ENCODE peak calls at places on chromosomes 7 and 10, in six cellular contexts. L, F, A, G, V and H are unnamed samples.

GRCh38 chr10:77794256-77795142 is 132.1 kb downstream of the DLG5 start:
- DNase-seq in L (no peak), A (no peak), F (no peak), G (no peak), V (no peak), H (no peak)

GRCh38 chr7:130831817-130832481 is 97.9 kb upstream of the KLF14 start:
- DNase-seq in A (peak), F (peak), V (no peak), G (peak), L (peak), H (peak)

GRCh38 chr10:91590142-91590903 is 42.5 kb downstream of the PPP1R3C start:
- DNase-seq in L (peak), F (no peak), V (no peak), G (peak), A (no peak), H (no peak)

GRCh38 chr7:52719677-52720076 is 315.8 kb upstream of the POM121L12 start:
- DNase-seq in G (peak), V (no peak), F (no peak), L (no peak), A (no peak), H (no peak)

GRCh38 chr7:134780166-134780853 is 876 bp downstream of the CALD1 start:
- DNase-seq in L (no peak), A (no peak), F (no peak), G (peak), V (no peak), H (no peak)

GRCh38 chr10:98956576-98957260 is 278.9 kb downstream of the HPSE2 start:
- DNase-seq in A (no peak), L (no peak), F (no peak), V (no peak), G (no peak), H (peak)

GRCh38 chr10:110650265-110650668 is 6.1 kb downstream of the RBM20 start:
- DNase-seq in A (no peak), G (no peak), V (no peak), F (no peak), L (no peak), H (no peak)

GRCh38 chr10:29648983-29649268 is 14.2 kb upstream of the SVIL start:
- DNase-seq in G (peak), V (no peak), F (no peak), L (no peak), A (peak), H (no peak)

GRCh38 chr10:132627736-132628512 is 90.3 kb downstream of the INPP5A start:
- DNase-seq in A (no peak), G (peak), V (no peak), F (peak), L (no peak), H (no peak)

GRCh38 chr7:131471605-131472004 is 84.8 kb downstream of the PODXL start:
- DNase-seq in V (no peak), L (no peak), F (no peak), A (no peak), G (no peak), H (no peak)

GRCh38 chr7:81190997-81191747 is 272.3 kb upstream of the SEMA3C start:
- DNase-seq in V (no peak), G (peak), F (no peak), A (peak), L (peak), H (no peak)

GRCh38 chr10:31939797-31940708 is 11.4 kb upstream of the ARHGAP12 start:
- DNase-seq in G (peak), F (no peak), V (no peak), A (no peak), L (no peak), H (no peak)

GRCh38 chr10:59320370-59320769 is 42.0 kb downstream of the FAM13C start:
- DNase-seq in V (no peak), A (no peak), F (no peak), L (no peak), G (no peak), H (no peak)

GRCh38 chr7:77985232-77985973 is 186.8 kb downstream of the PHTF2 start:
- DNase-seq in L (no peak), F (no peak), A (no peak), G (no peak), V (no peak), H (no peak)

GRCh38 chr10:96828609-96829008 is 3.5 kb upstream of the LCOR start:
- DNase-seq in A (no peak), F (no peak), G (no peak), L (no peak), V (no peak), H (no peak)

GRCh38 chr10:112313911-112314310 is 30.7 kb downstream of the TECTB start:
- DNase-seq in G (peak), F (no peak), L (no peak), A (no peak), V (no peak), H (no peak)

GRCh38 chr7:135362871-135363270 is 129.2 kb downstream of the STRA8 start:
- DNase-seq in L (no peak), A (no peak), G (no peak), F (peak), V (no peak), H (no peak)

GRCh38 chr7:41869091-41869490 is 166.2 kb upstream of the INHBA start:
- DNase-seq in F (no peak), G (no peak), L (no peak), A (no peak), V (no peak), H (no peak)

GRCh38 chr10:33143160-33143728 is 185.2 kb upstream of the ITGB1 start:
- DNase-seq in F (no peak), G (no peak), V (no peak), L (peak), A (peak), H (peak)

GRCh38 chr7:128164061-128164954 is 76.8 kb upstream of the LEP start:
- DNase-seq in G (no peak), F (no peak), L (peak), V (no peak), A (no peak), H (no peak)

GRCh38 chr10:132858121-132859081 is 72.5 kb upstream of the NKX6-2 start:
- DNase-seq in A (no peak), V (no peak), F (peak), G (no peak), L (no peak), H (no peak)

GRCh38 chr10:26448706-26449435 is 10.7 kb downstream of the APBB1IP start:
- DNase-seq in V (peak), F (no peak), A (no peak), G (no peak), L (no peak), H (no peak)

GRCh38 chr7:36207451-36208291 is 54.6 kb downstream of the EEPD1 start:
- DNase-seq in F (no peak), L (peak), G (no peak), V (no peak), A (peak), H (peak)

GRCh38 chr7:105198223-105198622 is 184.2 kb downstream of the KMT2E start:
- DNase-seq in A (peak), F (no peak), V (no peak), G (peak), L (no peak), H (no peak)

GRCh38 chr10:123146013-123146891 is 1.7 kb upstream of the HMX2 start:
- DNase-seq in G (no peak), A (no peak), F (no peak), L (no peak), V (no peak), H (no peak)

GRCh38 chr7:34165927-34166550 is 260.7 kb downstream of the BMPER start:
- DNase-seq in V (no peak), L (peak), F (no peak), A (peak), G (peak), H (peak)

GRCh38 chr7:1385809-1386622 is 73.3 kb downstream of the MICALL2 start:
- DNase-seq in L (no peak), G (no peak), A (no peak), V (no peak), F (no peak), H (no peak)

GRCh38 chr7:155007947-155008346 is 5.0 kb upstream of the PAXIP1 start:
- DNase-seq in G (peak), V (no peak), F (peak), L (peak), A (peak), H (peak)

GRCh38 chr10:71009031-71009605 is 120.8 kb upstream of the PCBD1 start:
- DNase-seq in V (no peak), G (no peak), L (no peak), F (no peak), A (no peak), H (no peak)

GRCh38 chr7:33191326-33191725 is 62.0 kb downstream of the BBS9 start:
- DNase-seq in F (no peak), A (peak), V (no peak), L (no peak), G (no peak), H (no peak)

GRCh38 chr7:97020601-97021442 is 3.8 kb downstream of the DLX5 start:
- DNase-seq in L (no peak), A (no peak), F (no peak), V (no peak), G (no peak), H (no peak)

GRCh38 chr7:8379264-8379663 is 54.1 kb upstream of the NXPH1 start:
- DNase-seq in L (no peak), F (no peak), A (no peak), G (no peak), V (no peak), H (no peak)

GRCh38 chr7:18788026-18788425 is 292.5 kb downstream of the HDAC9 start:
- DNase-seq in G (no peak), V (no peak), F (no peak), L (no peak), A (no peak), H (no peak)

GRCh38 chr7:98515201-98515600 is 101.9 kb upstream of the NPTX2 start:
- DNase-seq in L (no peak), A (no peak), V (no peak), F (no peak), G (no peak), H (no peak)

GRCh38 chr7:151078233-151079040 is 2.2 kb downstream of the FASTK start:
- DNase-seq in A (no peak), V (no peak), L (no peak), F (no peak), G (no peak), H (no peak)

GRCh38 chr10:131781791-131782190 is 119.0 kb upstream of the PPP2R2D start:
- DNase-seq in G (no peak), A (no peak), V (no peak), F (no peak), L (no peak), H (no peak)

GRCh38 chr7:45921699-45922519 is 837 bp upstream of the IGFBP3 start:
- DNase-seq in V (no peak), A (peak), F (no peak), L (peak), G (peak), H (peak)
- H3K4me3 ChIP-seq in V (no peak), A (peak), F (no peak), L (peak), G (no peak), H (no peak)

GRCh38 chr10:68103237-68103866 is 5.9 kb upstream of the MYPN start:
- DNase-seq in V (no peak), F (no peak), G (no peak), A (no peak), L (no peak), H (no peak)
- TF ChIP-seq MYC in V (no peak), F (no peak), G (no peak), A (no peak), L (no peak), H (no peak)

GRCh38 chr7:102426268-102427031 is 6.9 kb upstream of the ORAI2 start:
- DNase-seq in A (no peak), V (peak), L (no peak), G (no peak), F (no peak), H (no peak)
- H3K4me3 ChIP-seq in A (no peak), V (peak), L (no peak), G (no peak), F (no peak), H (no peak)

GRCh38 chr7:117230276-117231046 is 92.4 kb downstream of the WNT2 start:
- DNase-seq in A (no peak), V (peak), L (no peak), G (no peak), F (no peak), H (no peak)
- TF ChIP-seq MYC in A (no peak), V (no peak), L (no peak), G (no peak), F (no peak), H (no peak)

DNA sequence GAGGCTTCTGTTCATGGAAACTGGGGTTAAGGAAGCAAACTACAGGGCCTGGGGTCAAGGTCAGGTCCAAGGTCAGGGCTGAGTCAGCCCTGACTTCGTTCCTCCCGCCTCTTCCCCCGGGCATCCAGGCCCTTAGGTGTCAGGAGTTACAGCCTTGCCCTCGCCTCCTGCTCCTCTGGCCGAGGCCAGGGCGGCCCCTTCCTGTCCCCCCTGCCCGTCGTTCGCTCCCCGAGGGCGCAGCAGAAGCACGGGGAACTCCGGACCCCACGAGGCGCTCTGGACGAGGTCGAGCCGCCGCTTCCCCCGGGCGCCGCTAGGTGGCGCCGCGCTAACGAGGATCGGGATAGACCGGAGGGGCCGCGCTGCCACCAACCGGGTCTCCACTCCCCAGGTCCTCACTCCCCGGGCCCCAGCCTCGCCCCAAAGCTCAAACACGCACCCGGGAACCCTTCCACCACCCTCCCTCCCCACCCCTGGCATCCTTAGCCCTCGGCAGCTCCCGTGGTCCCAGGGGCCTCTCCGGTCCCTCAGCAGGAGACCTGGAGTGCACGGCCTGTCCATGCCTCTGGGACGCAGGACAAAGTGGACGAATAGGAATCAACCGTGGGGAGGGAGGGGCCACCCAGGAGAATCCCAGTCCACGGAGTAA is 59.2 kb upstream of the MYL10 start:
- DNase-seq in L (peak), V (no peak), G (peak), A (peak), F (peak), H (peak)
- H3K4me3 ChIP-seq in L (peak), V (peak), G (no peak), A (peak), F (peak), H (peak)

DNA sequence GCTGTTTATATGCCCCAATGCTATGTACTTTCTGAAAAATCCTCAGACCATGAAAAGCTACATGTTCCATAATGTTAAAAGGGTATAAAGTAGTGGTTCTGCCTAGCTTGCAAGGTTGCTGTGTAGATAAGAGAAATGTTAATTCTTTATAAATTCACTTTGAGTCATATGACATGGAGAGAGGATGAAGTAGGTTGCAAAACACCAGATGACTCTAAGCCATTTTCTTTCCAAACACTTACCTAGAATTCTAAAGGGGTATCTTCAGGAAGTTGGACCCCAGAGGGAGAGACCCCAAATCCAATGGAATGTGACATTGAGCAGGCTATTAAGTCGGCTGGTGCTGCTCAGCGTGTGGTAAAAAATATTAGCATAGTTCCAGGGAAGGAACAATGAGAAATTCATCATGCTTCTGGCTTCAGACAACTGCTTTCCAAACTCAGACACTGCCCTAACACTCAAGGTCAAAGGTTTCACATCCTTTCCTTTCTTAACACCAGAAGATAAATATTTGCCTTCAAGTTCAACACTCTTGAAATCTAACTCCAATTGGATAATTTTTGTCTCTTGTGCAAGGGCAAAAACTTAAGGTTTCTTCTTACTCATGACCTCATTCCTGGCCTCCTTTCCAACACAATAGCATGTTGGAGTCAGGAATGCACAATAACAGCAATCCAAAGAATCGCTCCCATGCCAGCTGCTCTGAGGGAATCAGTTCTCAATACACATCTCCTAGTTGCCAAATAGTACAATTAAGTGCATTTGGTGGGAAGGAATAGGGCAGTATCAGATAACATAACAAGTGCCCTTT is 100.7 kb upstream of the AFAP1L2 start:
- DNase-seq in G (peak), F (no peak), V (no peak), A (peak), L (no peak), H (no peak)
- TF ChIP-seq MYC in G (no peak), F (no peak), V (no peak), A (no peak), L (no peak), H (no peak)

DNA sequence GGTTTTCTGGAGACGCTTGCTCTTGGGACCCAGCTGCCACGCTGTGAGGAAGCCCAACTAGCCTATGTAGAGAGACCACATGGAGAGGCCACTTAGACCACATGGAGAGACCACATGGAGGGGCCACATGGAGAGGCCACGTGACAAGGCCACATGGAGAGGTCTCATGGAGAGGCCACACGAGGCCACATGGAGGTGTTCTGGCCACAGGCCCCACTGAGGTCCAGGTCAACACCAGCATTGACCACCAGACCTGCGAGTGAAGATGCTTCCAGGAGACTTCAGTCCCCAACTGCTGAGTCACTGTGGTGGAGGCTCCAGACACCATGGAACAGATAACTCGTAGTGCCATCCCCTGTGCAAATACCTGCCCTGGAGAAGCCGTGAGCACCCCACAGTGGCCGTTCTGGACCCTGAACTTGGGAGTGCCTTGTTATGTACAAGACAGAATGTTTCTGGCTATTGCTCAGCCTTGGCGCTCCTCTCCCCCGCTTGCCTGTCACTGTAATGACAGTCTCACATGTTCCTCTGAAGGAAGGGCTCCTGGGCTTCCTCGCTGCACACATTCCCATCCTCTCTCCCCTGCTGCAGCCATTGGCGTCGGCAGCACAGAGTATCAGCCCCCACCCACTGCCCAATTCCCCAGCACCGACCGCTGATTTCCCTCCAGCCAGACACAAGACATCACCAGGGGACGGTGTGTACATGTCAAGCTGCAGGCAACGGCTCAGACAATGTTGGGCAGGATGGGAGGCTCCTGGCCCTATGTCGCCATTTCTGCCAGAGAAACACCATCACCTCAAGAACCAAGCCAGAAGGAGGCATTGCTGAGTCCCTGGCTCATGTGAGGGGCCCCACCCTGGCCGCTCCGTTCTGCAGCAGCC is 49.0 kb upstream of the TNRC18 start:
- DNase-seq in V (no peak), G (no peak), F (peak), L (no peak), A (peak), H (peak)
- H3K4me3 ChIP-seq in V (no peak), G (no peak), F (no peak), L (no peak), A (no peak), H (no peak)

DNA sequence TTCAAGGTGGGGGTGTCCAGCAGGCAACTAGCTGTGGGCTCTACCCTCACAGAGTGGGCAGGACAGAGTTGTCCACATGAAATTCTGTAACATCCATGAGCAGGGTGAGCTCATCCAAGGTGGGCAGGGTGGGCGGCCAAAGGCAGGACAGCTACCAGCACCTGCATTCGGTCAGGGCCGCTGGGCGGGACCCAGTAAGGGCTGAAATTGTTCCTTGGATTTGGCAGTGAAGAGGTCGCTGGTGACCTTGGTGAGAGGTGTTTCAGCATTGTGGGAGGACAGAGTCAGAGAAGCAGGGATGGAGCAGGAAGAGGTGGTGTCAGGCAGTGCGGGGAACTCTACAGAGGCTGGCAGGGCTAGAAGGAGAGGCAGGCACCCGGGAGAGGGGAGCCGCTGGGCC is 23.9 kb downstream of the ADCYAP1R1 start:
- DNase-seq in G (no peak), V (no peak), F (no peak), A (no peak), L (no peak), H (no peak)
- TF ChIP-seq MYC in G (no peak), V (no peak), F (no peak), A (no peak), L (no peak), H (no peak)